ENCODE peak calls at places on chromosome 22, in eight cellular contexts. C, P, K, G, S, M, H and Z are unnamed samples.

GRCh38 chr22:47175761-47176359 is 413.4 kb downstream of the TBC1D22A start:
- DNase-seq in C (no peak), P (no peak), K (no peak), G (no peak), S (no peak), M (no peak), H (no peak), Z (no peak)

GRCh38 chr22:17172172-17172833 is 13.2 kb upstream of the HDHD5 start:
- DNase-seq in C (no peak), P (no peak), K (no peak), G (no peak), S (no peak), M (no peak), H (no peak), Z (no peak)

GRCh38 chr22:25167834-25168601 is 31.6 kb upstream of the CRYBB3 start:
- DNase-seq in C (no peak), P (no peak), K (no peak), G (no peak), S (no peak), M (no peak), H (no peak), Z (no peak)

GRCh38 chr22:40030757-40031092 is 36.0 kb downstream of the FAM83F start:
- DNase-seq in C (no peak), P (no peak), K (no peak), G (no peak), S (no peak), M (no peak), H (no peak), Z (no peak)

GRCh38 chr22:32661296-32661695 is 140.2 kb upstream of the TIMP3 start:
- DNase-seq in C (no peak), P (no peak), K (no peak), G (no peak), S (no peak), M (no peak), H (no peak), Z (no peak)

GRCh38 chr22:27975381-27976013 is 56.4 kb upstream of the PITPNB start:
- DNase-seq in C (no peak), P (no peak), K (no peak), G (no peak), S (no peak), M (no peak), H (no peak), Z (no peak)

GRCh38 chr22:50544078-50544745 is 1.5 kb upstream of the KLHDC7B start:
- DNase-seq in C (peak), P (peak), K (no peak), G (peak), S (peak), M (peak), H (no peak), Z (peak)

GRCh38 chr22:30211124-30211820 is 35.3 kb downstream of the LIF start:
- DNase-seq in C (no peak), P (no peak), K (no peak), G (no peak), S (no peak), M (no peak), H (no peak), Z (no peak)

GRCh38 chr22:25658641-25659040 is 83.3 kb upstream of the MYO18B start:
- DNase-seq in C (no peak), P (no peak), K (no peak), G (no peak), S (no peak), M (no peak), H (no peak), Z (no peak)

GRCh38 chr22:46985507-46985882 is 223.0 kb downstream of the TBC1D22A start:
- DNase-seq in C (no peak), P (no peak), K (no peak), G (no peak), S (no peak), M (no peak), H (no peak), Z (no peak)

GRCh38 chr22:45615364-45615763 is 56.3 kb upstream of the ATXN10 start:
- DNase-seq in C (no peak), P (no peak), K (no peak), G (no peak), S (no peak), M (no peak), H (no peak), Z (no peak)

GRCh38 chr22:24588370-24588755 is 4.5 kb downstream of the LRRC75B start:
- DNase-seq in C (no peak), P (peak), K (peak), G (no peak), S (no peak), M (no peak), H (no peak), Z (no peak)

GRCh38 chr22:42743501-42743991 is 22.9 kb upstream of the A4GALT start:
- DNase-seq in C (no peak), P (no peak), K (no peak), G (no peak), S (peak), M (no peak), H (no peak), Z (no peak)

GRCh38 chr22:35070451-35071093 is 4.6 kb downstream of the ISX start:
- DNase-seq in C (no peak), P (no peak), K (peak), G (no peak), S (no peak), M (no peak), H (no peak), Z (no peak)

GRCh38 chr22:29031236-29031982 is 30.2 kb downstream of the C22orf31 start:
- DNase-seq in C (no peak), P (peak), K (peak), G (no peak), S (no peak), M (no peak), H (peak), Z (no peak)

GRCh38 chr22:45977551-45978274 is 751 bp upstream of the WNT7B start:
- DNase-seq in C (no peak), P (no peak), K (peak), G (no peak), S (no peak), M (no peak), H (no peak), Z (no peak)

GRCh38 chr22:31084811-31085492 is 3.8 kb downstream of the SMTN start:
- DNase-seq in C (peak), P (peak), K (no peak), G (peak), S (peak), M (peak), H (no peak), Z (peak)

GRCh38 chr22:25736378-25737011 is 5.5 kb upstream of the MYO18B start:
- DNase-seq in C (no peak), P (no peak), K (no peak), G (no peak), S (no peak), M (peak), H (no peak), Z (no peak)

GRCh38 chr22:41782316-41782715 is 18.2 kb upstream of the CCDC134 start:
- DNase-seq in C (peak), P (no peak), K (no peak), G (peak), S (no peak), M (no peak), H (no peak), Z (no peak)

GRCh38 chr22:29083576-29084566 is 11.0 kb downstream of the KREMEN1 start:
- DNase-seq in C (no peak), P (no peak), K (peak), G (no peak), S (no peak), M (no peak), H (no peak), Z (no peak)

GRCh38 chr22:30869996-30870395 is 98.6 kb downstream of the MORC2 start:
- DNase-seq in C (no peak), P (no peak), K (no peak), G (no peak), S (no peak), M (no peak), H (no peak), Z (no peak)

GRCh38 chr22:33867118-33867863 is 53.0 kb downstream of the LARGE1 start:
- DNase-seq in C (no peak), P (no peak), K (peak), G (no peak), S (no peak), M (no peak), H (no peak), Z (no peak)

GRCh38 chr22:44068422-44069191 is 44.5 kb downstream of the PARVB start:
- DNase-seq in C (no peak), P (no peak), K (no peak), G (no peak), S (no peak), M (no peak), H (no peak), Z (no peak)

GRCh38 chr22:20586403-20586745 is 79.0 kb downstream of the MED15 start:
- DNase-seq in C (no peak), P (no peak), K (no peak), G (no peak), S (no peak), M (no peak), H (no peak), Z (peak)

GRCh38 chr22:25062378-25063095 is 110.0 kb downstream of the KIAA1671 start:
- DNase-seq in C (peak), P (no peak), K (no peak), G (peak), S (no peak), M (peak), H (no peak), Z (peak)

GRCh38 chr22:48669226-48669625 is 1158.4 kb downstream of the BRD1 start:
- DNase-seq in C (no peak), P (no peak), K (no peak), G (no peak), S (no peak), M (no peak), H (no peak), Z (no peak)

GRCh38 chr22:31240011-31240410 is 27.9 kb downstream of the LIMK2 start:
- DNase-seq in C (no peak), P (no peak), K (no peak), G (no peak), S (no peak), M (no peak), H (no peak), Z (no peak)

GRCh38 chr22:26658671-26659478 is 1.5 kb downstream of the MIAT start:
- DNase-seq in C (peak), P (no peak), K (peak), G (peak), S (peak), M (peak), H (no peak), Z (peak)

GRCh38 chr22:31173386-31174145 is 13.6 kb downstream of the RNF185 start:
- DNase-seq in C (no peak), P (no peak), K (peak), G (no peak), S (no peak), M (no peak), H (no peak), Z (no peak)

GRCh38 chr22:30731658-30732057 is 37.0 kb downstream of the OSBP2 start:
- DNase-seq in C (no peak), P (no peak), K (no peak), G (no peak), S (no peak), M (no peak), H (no peak), Z (no peak)

GRCh38 chr22:29617922-29618629 is 14.6 kb downstream of the NF2 start:
- DNase-seq in C (no peak), P (no peak), K (peak), G (no peak), S (no peak), M (no peak), H (no peak), Z (no peak)